ENCODE peak calls at places on chromosomes 6 and 20, in eight cellular contexts. B is anterior cingulate cortex; S is nucleus accumbens; D is RKO; U is central memory CD4-positive, alpha-beta T cell; J is CD14-positive monocyte; F is stimulated activated CD4-positive, alpha-beta T cell treated with anti-CD3 and anti-CD28 coated beads, Interleukin-4, amount 100 ng/mL, for 4 hours; Y is skeletal muscle cell. H is an unnamed sample.

GRCh38 chr6:3848380-3848779 is 793 bp upstream of the FAM50B start:
- DNase-seq in B (no peak), S (no peak), D (no peak), U (no peak), J (no peak), F (no peak), Y (no peak), H (no peak)

GRCh38 chr20:48716541-48716940 is 111.3 kb downstream of the PREX1 start:
- DNase-seq in B (no peak), S (peak), D (no peak), U (no peak), J (no peak), F (no peak), Y (no peak), H (no peak)

GRCh38 chr6:100230115-100230975 is 234.4 kb downstream of the SIM1 start:
- DNase-seq in B (no peak), S (no peak), D (no peak), U (no peak), J (no peak), F (no peak), Y (peak), H (no peak)

GRCh38 chr20:13220857-13221297 is at the start of gene ISM1:
- DNase-seq in B (no peak), S (no peak), D (no peak), U (peak), J (no peak), F (peak), Y (no peak), H (no peak)

GRCh38 chr20:39880890-39881289 is 808.1 kb downstream of the MAFB start:
- DNase-seq in B (no peak), S (no peak), D (peak), U (no peak), J (no peak), F (no peak), Y (no peak), H (no peak)

GRCh38 chr20:58717278-58718091 is 24.9 kb downstream of the NPEPL1 start:
- DNase-seq in B (no peak), S (no peak), D (no peak), U (no peak), J (no peak), F (no peak), Y (no peak), H (no peak)

GRCh38 chr20:37986063-37986858 is 47.0 kb downstream of the TTI1 start:
- DNase-seq in B (peak), S (no peak), D (no peak), U (no peak), J (no peak), F (no peak), Y (no peak), H (no peak)

GRCh38 chr6:170050591-170051041 is 240.3 kb downstream of the DLL1 start:
- DNase-seq in B (no peak), S (no peak), D (no peak), U (no peak), J (no peak), F (no peak), Y (no peak), H (no peak)

GRCh38 chr6:106511274-106512047 is 117.8 kb downstream of the RTN4IP1 start:
- DNase-seq in B (no peak), S (no peak), D (no peak), U (peak), J (no peak), F (peak), Y (no peak), H (peak)

GRCh38 chr6:169589699-169590257 is 112.1 kb downstream of the WDR27 start:
- DNase-seq in B (no peak), S (no peak), D (no peak), U (no peak), J (no peak), F (no peak), Y (no peak), H (no peak)

GRCh38 chr6:48883116-48883515 is 579.9 kb downstream of the MMUT start:
- DNase-seq in B (no peak), S (no peak), D (no peak), U (no peak), J (no peak), F (no peak), Y (no peak), H (no peak)

GRCh38 chr6:46914279-46914810 is 7.4 kb downstream of the ADGRF5 start:
- DNase-seq in B (no peak), S (no peak), D (no peak), U (no peak), J (no peak), F (no peak), Y (no peak), H (no peak)

GRCh38 chr6:132357120-132357519 is 44.2 kb downstream of the MOXD1 start:
- DNase-seq in B (no peak), S (no peak), D (peak), U (no peak), J (no peak), F (no peak), Y (no peak), H (no peak)

GRCh38 chr6:148713896-148714295 is 32.9 kb upstream of the UST start:
- DNase-seq in B (no peak), S (no peak), D (no peak), U (no peak), J (no peak), F (no peak), Y (no peak), H (no peak)

GRCh38 chr6:142635130-142635529 is 309.8 kb downstream of the HIVEP2 start:
- DNase-seq in B (no peak), S (no peak), D (peak), U (no peak), J (no peak), F (no peak), Y (no peak), H (no peak)

GRCh38 chr6:157063176-157063934 is 260.0 kb downstream of the TMEM242 start:
- DNase-seq in B (no peak), S (no peak), D (no peak), U (no peak), J (no peak), F (no peak), Y (no peak), H (no peak)

GRCh38 chr6:143940011-143940597 is 68.0 kb downstream of the PLAGL1 start:
- DNase-seq in B (no peak), S (no peak), D (peak), U (peak), J (no peak), F (peak), Y (no peak), H (peak)

GRCh38 chr6:115358616-115359015 is 702.1 kb downstream of the FRK start:
- DNase-seq in B (no peak), S (no peak), D (no peak), U (no peak), J (no peak), F (no peak), Y (no peak), H (no peak)

GRCh38 chr20:402898-403581 is 5.1 kb upstream of the RBCK1 start:
- DNase-seq in B (no peak), S (no peak), D (no peak), U (no peak), J (no peak), F (no peak), Y (no peak), H (no peak)

GRCh38 chr6:13614126-13614925 is 809 bp upstream of the NOL7 start:
- DNase-seq in B (no peak), S (no peak), D (peak), U (no peak), J (no peak), F (peak), Y (peak), H (no peak)

GRCh38 chr6:38209291-38209865 is 389.9 kb downstream of the ZFAND3 start:
- DNase-seq in B (no peak), S (no peak), D (no peak), U (no peak), J (no peak), F (no peak), Y (no peak), H (no peak)

GRCh38 chr20:17439897-17440296 is 91.3 kb downstream of the BFSP1 start:
- DNase-seq in B (no peak), S (no peak), D (no peak), U (no peak), J (no peak), F (no peak), Y (no peak), H (no peak)

GRCh38 chr6:107235007-107235406 is 119.7 kb upstream of the BEND3 start:
- DNase-seq in B (no peak), S (no peak), D (no peak), U (no peak), J (no peak), F (no peak), Y (no peak), H (no peak)

GRCh38 chr6:132198896-132199295 is 202.4 kb downstream of the MOXD1 start:
- DNase-seq in B (no peak), S (no peak), D (no peak), U (no peak), J (no peak), F (no peak), Y (peak), H (no peak)